ENCODE peak calls at places on chromosome 7, in seven cellular contexts. F, R, P, I, Y, V and G are unnamed samples.

GRCh38 chr7:133836666-133837065 is 290.5 kb upstream of the LRGUK start:
- DNase-seq in F (no peak), R (no peak), P (no peak), I (no peak), Y (no peak), V (no peak), G (no peak)

GRCh38 chr7:114047889-114048288 is 129.1 kb upstream of the PPP1R3A start:
- DNase-seq in F (no peak), R (no peak), P (no peak), I (no peak), Y (no peak), V (no peak), G (no peak)

GRCh38 chr7:153902857-153903256 is 149.3 kb upstream of the DPP6 start:
- DNase-seq in F (no peak), R (no peak), P (no peak), I (no peak), Y (no peak), V (no peak), G (no peak)

GRCh38 chr7:87919875-87920274 is 14.2 kb upstream of the ADAM22 start:
- DNase-seq in F (no peak), R (no peak), P (no peak), I (no peak), Y (no peak), V (no peak), G (no peak)

GRCh38 chr7:100547872-100548271 is 8.9 kb downstream of the AGFG2 start:
- DNase-seq in F (no peak), R (no peak), P (no peak), I (no peak), Y (peak), V (no peak), G (no peak)

GRCh38 chr7:19269301-19269700 is 124.1 kb upstream of the FERD3L start:
- DNase-seq in F (no peak), R (no peak), P (no peak), I (no peak), Y (no peak), V (no peak), G (no peak)

GRCh38 chr7:32762894-32763293 is 128.7 kb downstream of the KBTBD2 start:
- DNase-seq in F (no peak), R (no peak), P (no peak), I (no peak), Y (no peak), V (no peak), G (no peak)

GRCh38 chr7:129835436-129836020 is 117.2 kb downstream of the UBE2H start:
- DNase-seq in F (no peak), R (no peak), P (no peak), I (no peak), Y (no peak), V (no peak), G (no peak)

GRCh38 chr7:44979481-44980392 is 922 bp upstream of the MYO1G start:
- DNase-seq in F (no peak), R (no peak), P (no peak), I (no peak), Y (no peak), V (no peak), G (peak)

GRCh38 chr7:876972-877311 is 588 bp downstream of the GET4 start:
- DNase-seq in F (no peak), R (no peak), P (no peak), I (no peak), Y (no peak), V (no peak), G (no peak)

GRCh38 chr7:137930616-137931015 is 71.3 kb downstream of the CREB3L2 start:
- DNase-seq in F (no peak), R (no peak), P (no peak), I (no peak), Y (no peak), V (no peak), G (no peak)

GRCh38 chr7:46651070-46651469 is 730.0 kb upstream of the IGFBP3 start:
- DNase-seq in F (peak), R (no peak), P (peak), I (peak), Y (no peak), V (peak), G (no peak)

GRCh38 chr7:135100856-135101255 is 47.0 kb upstream of the TMEM140 start:
- DNase-seq in F (no peak), R (no peak), P (no peak), I (no peak), Y (no peak), V (no peak), G (no peak)

GRCh38 chr7:4791738-4792536 is 16.5 kb downstream of the AP5Z1 start:
- DNase-seq in F (peak), R (peak), P (peak), I (peak), Y (peak), V (peak), G (peak)

GRCh38 chr7:39589323-39590111 is 23.3 kb downstream of the YAE1 start:
- DNase-seq in F (no peak), R (no peak), P (peak), I (no peak), Y (no peak), V (no peak), G (no peak)

GRCh38 chr7:39336457-39336856 is 229.7 kb upstream of the YAE1 start:
- DNase-seq in F (no peak), R (no peak), P (no peak), I (no peak), Y (no peak), V (no peak), G (no peak)

GRCh38 chr7:133984023-133984422 is 143.1 kb upstream of the LRGUK start:
- DNase-seq in F (no peak), R (no peak), P (no peak), I (no peak), Y (no peak), V (no peak), G (no peak)

GRCh38 chr7:155973451-155973997 is 161.3 kb upstream of the SHH start:
- DNase-seq in F (no peak), R (no peak), P (no peak), I (no peak), Y (no peak), V (no peak), G (peak)

GRCh38 chr7:30907527-30908267 is 4.0 kb upstream of the AQP1 start:
- DNase-seq in F (no peak), R (no peak), P (no peak), I (no peak), Y (peak), V (no peak), G (no peak)

GRCh38 chr7:486216-486743 is 33.4 kb downstream of the PDGFA start:
- DNase-seq in F (no peak), R (no peak), P (no peak), I (no peak), Y (no peak), V (no peak), G (peak)

GRCh38 chr7:137944168-137944567 is 57.7 kb downstream of the CREB3L2 start:
- DNase-seq in F (no peak), R (no peak), P (no peak), I (peak), Y (no peak), V (no peak), G (no peak)

GRCh38 chr7:126700807-126701604 is 551.7 kb downstream of the GRM8 start:
- DNase-seq in F (peak), R (no peak), P (peak), I (no peak), Y (no peak), V (no peak), G (peak)

GRCh38 chr7:124354206-124354605 is 321.3 kb upstream of the TMEM229A start:
- DNase-seq in F (no peak), R (no peak), P (no peak), I (no peak), Y (no peak), V (no peak), G (no peak)

GRCh38 chr7:141073641-141074161 is at the start of gene TMEM178B:
- DNase-seq in F (no peak), R (no peak), P (no peak), I (peak), Y (no peak), V (no peak), G (no peak)

GRCh38 chr7:18200855-18201254 is 173.2 kb upstream of the PRPS1L1 start:
- DNase-seq in F (no peak), R (no peak), P (no peak), I (no peak), Y (no peak), V (no peak), G (no peak)

GRCh38 chr7:38105874-38106483 is 72.1 kb upstream of the STARD3NL start:
- DNase-seq in F (no peak), R (peak), P (peak), I (peak), Y (no peak), V (no peak), G (no peak)

GRCh38 chr7:47351233-47352154 is 230.4 kb downstream of the TNS3 start:
- DNase-seq in F (peak), R (peak), P (no peak), I (no peak), Y (no peak), V (peak), G (peak)

GRCh38 chr7:76247938-76248337 is 46.2 kb downstream of the SRRM3 start:
- DNase-seq in F (no peak), R (no peak), P (no peak), I (no peak), Y (no peak), V (no peak), G (no peak)

GRCh38 chr7:104921596-104921995 is 92.4 kb upstream of the KMT2E start:
- DNase-seq in F (no peak), R (no peak), P (no peak), I (no peak), Y (no peak), V (no peak), G (no peak)

GRCh38 chr7:69204936-69205335 is 393.3 kb upstream of the AUTS2 start:
- DNase-seq in F (no peak), R (no peak), P (no peak), I (no peak), Y (no peak), V (no peak), G (no peak)

GRCh38 chr7:132551928-132552327 is 24.3 kb downstream of the PLXNA4 start:
- DNase-seq in F (no peak), R (no peak), P (no peak), I (no peak), Y (no peak), V (no peak), G (no peak)

GRCh38 chr7:39299695-39300094 is 266.5 kb upstream of the YAE1 start:
- DNase-seq in F (no peak), R (no peak), P (no peak), I (no peak), Y (no peak), V (no peak), G (no peak)

GRCh38 chr7:106750773-106751172 is 89.8 kb upstream of the CCDC71L start:
- DNase-seq in F (no peak), R (no peak), P (no peak), I (no peak), Y (no peak), V (no peak), G (no peak)

GRCh38 chr7:25180946-25181345 is 47.3 kb downstream of the NPVF start:
- DNase-seq in F (no peak), R (no peak), P (no peak), I (no peak), Y (no peak), V (no peak), G (no peak)

GRCh38 chr7:25189197-25189596 is 39.1 kb downstream of the NPVF start:
- DNase-seq in F (no peak), R (no peak), P (no peak), I (no peak), Y (no peak), V (no peak), G (no peak)

GRCh38 chr7:25187932-25188331 is 40.4 kb downstream of the NPVF start:
- DNase-seq in F (no peak), R (no peak), P (no peak), I (no peak), Y (no peak), V (no peak), G (no peak)

GRCh38 chr7:25181537-25181936 is 46.7 kb downstream of the NPVF start:
- DNase-seq in F (no peak), R (no peak), P (no peak), I (no peak), Y (no peak), V (no peak), G (no peak)

GRCh38 chr7:25186436-25186835 is 41.9 kb downstream of the NPVF start:
- DNase-seq in F (no peak), R (no peak), P (no peak), I (no peak), Y (no peak), V (no peak), G (no peak)
- H3K27ac ChIP-seq in F (no peak), R (no peak), P (no peak), I (no peak), Y (no peak), V (no peak), G (no peak)

GRCh38 chr7:43869018-43869897 is at the start of gene MRPS24:
- DNase-seq in F (peak), R (peak), P (peak), I (peak), Y (peak), V (peak), G (peak)
- TF ChIP-seq POLR2A in F (peak), R (peak), P (peak), I (peak), Y (peak), V (no peak), G (peak)

GRCh38 chr7:36604801-36605200 is 119.5 kb downstream of the AOAH start:
- DNase-seq in F (no peak), R (no peak), P (no peak), I (no peak), Y (no peak), V (no peak), G (no peak)

GRCh38 chr7:36605662-36606441 is 118.4 kb downstream of the AOAH start:
- DNase-seq in F (no peak), R (no peak), P (no peak), I (no peak), Y (no peak), V (no peak), G (no peak)

GRCh38 chr7:36607206-36607515 is 117.1 kb downstream of the AOAH start:
- DNase-seq in F (no peak), R (no peak), P (no peak), I (no peak), Y (no peak), V (no peak), G (no peak)

GRCh38 chr7:36606442-36607205 is 117.7 kb downstream of the AOAH start:
- DNase-seq in F (no peak), R (no peak), P (no peak), I (no peak), Y (no peak), V (no peak), G (no peak)

GRCh38 chr7:36605261-36605660 is 119.0 kb downstream of the AOAH start:
- DNase-seq in F (no peak), R (no peak), P (no peak), I (no peak), Y (no peak), V (no peak), G (no peak)
- H3K27ac ChIP-seq in F (no peak), R (no peak), P (no peak), I (no peak), Y (no peak), V (no peak), G (no peak)

DNA sequence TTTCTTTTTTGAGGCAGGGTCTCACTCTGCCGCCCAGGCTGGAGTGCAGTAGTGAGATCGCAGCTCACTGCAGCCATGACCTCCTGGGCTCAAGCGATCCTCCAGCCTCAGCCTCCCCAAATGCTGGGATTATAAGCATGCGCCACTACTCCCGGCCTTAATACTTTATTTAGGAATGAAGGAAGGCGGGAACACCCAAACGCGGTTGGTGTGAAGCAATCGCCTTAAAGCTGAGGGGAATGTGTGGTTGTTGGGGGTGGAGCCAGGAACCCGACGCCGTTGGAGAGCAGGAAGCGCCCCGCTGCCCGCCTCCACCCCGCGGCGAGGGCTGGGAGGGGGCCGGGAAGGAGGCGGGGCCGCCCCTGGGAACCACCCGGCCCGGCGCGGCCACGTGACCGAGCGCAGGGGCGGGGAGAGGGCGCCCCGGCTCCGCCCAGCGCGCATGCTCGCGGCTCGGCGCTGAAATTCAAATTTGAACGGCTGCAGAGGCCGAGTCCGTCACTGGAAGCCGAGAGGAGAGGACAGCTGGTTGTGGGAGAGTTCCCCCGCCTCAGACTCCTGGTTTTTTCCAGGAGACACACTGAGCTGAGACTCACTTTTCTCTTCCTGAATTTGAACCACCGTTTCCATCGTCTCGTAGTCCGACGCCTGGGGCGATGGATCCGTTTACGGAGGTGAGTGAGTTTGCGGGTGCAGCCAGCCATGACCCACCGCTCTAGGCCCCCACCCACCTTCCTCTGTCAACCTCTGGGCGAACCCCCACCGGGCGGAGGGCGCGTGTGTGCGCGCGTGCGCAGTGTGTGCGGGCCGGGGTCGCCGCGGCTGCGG is at the start of gene ANLN:
- DNase-seq in F (peak), R (peak), P (peak), I (peak), Y (peak), V (peak), G (peak)
- TF ChIP-seq POLR2A in F (no peak), R (no peak), P (peak), I (peak), Y (peak), V (no peak), G (no peak)

DNA sequence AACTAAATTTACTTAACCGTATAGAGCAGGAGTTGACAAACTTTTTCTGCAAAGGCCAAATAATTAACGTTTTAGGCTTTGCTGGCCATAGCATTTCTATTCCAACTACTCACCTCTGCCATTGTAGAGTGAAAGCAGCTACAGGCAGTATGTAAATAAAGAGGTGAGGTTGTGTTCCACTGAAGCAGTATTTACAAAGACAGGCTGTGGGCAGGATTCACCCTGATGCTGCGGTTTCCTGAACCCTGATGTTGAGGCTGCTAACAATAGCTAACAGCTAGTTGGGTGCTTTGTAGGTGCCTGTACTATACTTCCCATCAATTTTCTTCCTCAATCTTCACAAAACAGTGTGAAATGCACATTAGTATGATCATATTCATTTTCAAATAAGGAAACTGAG is 47.0 kb upstream of the LAMB1 start:
- DNase-seq in F (no peak), R (no peak), P (no peak), I (no peak), Y (no peak), V (no peak), G (no peak)
- H3K27ac ChIP-seq in F (no peak), R (no peak), P (no peak), I (no peak), Y (no peak), V (no peak), G (no peak)

DNA sequence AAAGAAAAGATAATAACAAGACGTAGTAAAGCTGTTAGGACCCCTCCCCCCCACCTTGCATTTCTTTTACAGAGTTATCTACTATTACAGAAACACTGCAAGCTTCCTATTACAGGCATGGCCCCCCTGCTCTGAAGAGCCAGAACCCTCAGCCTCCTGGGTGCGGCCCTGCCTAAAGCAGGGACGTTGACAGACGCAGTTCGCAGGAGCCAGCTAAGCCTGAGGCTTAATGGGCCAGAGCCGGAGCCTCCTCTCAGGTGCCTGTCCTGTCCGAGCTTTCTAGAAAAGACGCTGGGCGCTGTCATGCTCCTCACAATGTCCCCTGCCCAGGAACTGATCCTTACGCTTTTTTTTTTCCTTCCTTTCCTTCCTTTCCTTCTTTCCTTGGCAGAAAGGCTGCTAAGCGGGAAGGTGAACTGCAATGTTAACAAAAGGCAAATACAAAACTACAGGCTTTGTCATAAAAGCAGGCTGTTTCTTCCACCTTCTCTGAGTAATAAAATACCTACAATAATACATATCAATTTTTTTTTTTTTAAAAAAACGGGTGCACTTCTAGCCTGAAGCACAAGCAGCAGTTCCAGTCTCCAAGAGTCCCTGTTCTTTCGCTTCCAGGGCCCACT is 11.4 kb downstream of the MNX1 start:
- DNase-seq in F (no peak), R (no peak), P (no peak), I (no peak), Y (no peak), V (peak), G (no peak)
- TF ChIP-seq POLR2A in F (peak), R (no peak), P (no peak), I (no peak), Y (no peak), V (no peak), G (no peak)

DNA sequence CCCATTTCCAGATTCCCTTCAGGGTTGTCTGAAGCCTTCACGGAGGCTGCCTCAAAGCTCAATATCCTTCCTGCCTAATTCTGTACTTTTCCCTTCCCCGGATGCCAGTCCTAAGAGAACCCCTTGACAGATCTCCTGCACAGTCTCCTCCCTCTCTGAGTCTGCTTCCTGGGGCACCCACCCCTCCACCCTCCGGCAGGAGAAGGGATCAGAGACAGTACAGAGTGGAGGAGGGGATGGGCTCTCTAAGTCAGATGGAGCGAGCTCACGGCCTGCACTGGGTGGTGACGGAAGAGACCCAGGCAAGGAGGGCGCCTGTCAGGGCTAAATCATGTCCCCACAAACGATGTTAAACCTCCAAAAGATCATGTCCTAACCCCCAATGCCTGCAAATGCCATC is 48.0 kb upstream of the CARD11 start:
- DNase-seq in F (no peak), R (no peak), P (no peak), I (no peak), Y (no peak), V (no peak), G (no peak)
- H3K27ac ChIP-seq in F (no peak), R (no peak), P (no peak), I (no peak), Y (no peak), V (peak), G (peak)